ENCODE peak calls at places on chromosomes 1 and 21, in seven cellular contexts. One of them, this sample, is unnamed.

GRCh38 chr1:218297867-218298266 is 12.8 kb downstream of the RRP15 start:
- DNase-seq in BE2C: no peak
- DNase-seq in mesenchymal stem cell: no peak
- DNase-seq in fibroblast of the aortic adventitia: peak
- DNase-seq in GM06990: no peak
- DNase-seq in left ventricle myocardium inferior: no peak
- DNase-seq in BJ: no peak
- DNase-seq in this sample: no peak

GRCh38 chr1:10779201-10779600 is 17.2 kb downstream of the CASZ1 start:
- DNase-seq in BJ: no peak
- DNase-seq in GM06990: no peak
- DNase-seq in fibroblast of the aortic adventitia: no peak
- DNase-seq in mesenchymal stem cell: no peak
- DNase-seq in BE2C: no peak
- DNase-seq in left ventricle myocardium inferior: no peak
- DNase-seq in this sample: no peak

GRCh38 chr1:31432592-31433395 is 19.8 kb downstream of the SERINC2 start:
- DNase-seq in GM06990: no peak
- DNase-seq in BE2C: no peak
- DNase-seq in fibroblast of the aortic adventitia: no peak
- DNase-seq in left ventricle myocardium inferior: no peak
- DNase-seq in BJ: no peak
- DNase-seq in mesenchymal stem cell: no peak
- DNase-seq in this sample: no peak

GRCh38 chr1:54846716-54847284 is 40.2 kb downstream of the DHCR24 start:
- DNase-seq in GM06990: no peak
- DNase-seq in BE2C: no peak
- DNase-seq in BJ: no peak
- DNase-seq in mesenchymal stem cell: no peak
- DNase-seq in left ventricle myocardium inferior: no peak
- DNase-seq in fibroblast of the aortic adventitia: no peak
- DNase-seq in this sample: no peak

GRCh38 chr1:59765036-59765730 is 49.6 kb upstream of the HOOK1 start:
- DNase-seq in GM06990: no peak
- DNase-seq in left ventricle myocardium inferior: no peak
- DNase-seq in mesenchymal stem cell: no peak
- DNase-seq in fibroblast of the aortic adventitia: no peak
- DNase-seq in BE2C: peak
- DNase-seq in BJ: no peak
- DNase-seq in this sample: no peak

GRCh38 chr1:91846007-91846620 is 39.8 kb downstream of the TGFBR3 start:
- DNase-seq in BJ: no peak
- DNase-seq in BE2C: peak
- DNase-seq in left ventricle myocardium inferior: no peak
- DNase-seq in mesenchymal stem cell: peak
- DNase-seq in fibroblast of the aortic adventitia: peak
- DNase-seq in GM06990: no peak
- DNase-seq in this sample: no peak

GRCh38 chr1:235767795-235768194 is 98.9 kb downstream of the LYST start:
- DNase-seq in BJ: no peak
- DNase-seq in BE2C: no peak
- DNase-seq in mesenchymal stem cell: no peak
- DNase-seq in fibroblast of the aortic adventitia: no peak
- DNase-seq in left ventricle myocardium inferior: no peak
- DNase-seq in GM06990: peak
- DNase-seq in this sample: no peak

GRCh38 chr1:164452549-164452948 is 106.4 kb upstream of the PBX1 start:
- DNase-seq in mesenchymal stem cell: no peak
- DNase-seq in left ventricle myocardium inferior: no peak
- DNase-seq in BJ: no peak
- DNase-seq in fibroblast of the aortic adventitia: no peak
- DNase-seq in GM06990: no peak
- DNase-seq in BE2C: no peak
- DNase-seq in this sample: no peak

GRCh38 chr1:246081856-246082668 is 425.0 kb downstream of the SMYD3 start:
- DNase-seq in BE2C: no peak
- DNase-seq in fibroblast of the aortic adventitia: no peak
- DNase-seq in GM06990: no peak
- DNase-seq in mesenchymal stem cell: no peak
- DNase-seq in left ventricle myocardium inferior: no peak
- DNase-seq in BJ: no peak
- DNase-seq in this sample: no peak

GRCh38 chr1:84504580-84505021 is 1.6 kb upstream of the SPATA1 start:
- DNase-seq in mesenchymal stem cell: peak
- DNase-seq in BJ: no peak
- DNase-seq in left ventricle myocardium inferior: no peak
- DNase-seq in fibroblast of the aortic adventitia: peak
- DNase-seq in BE2C: no peak
- DNase-seq in GM06990: no peak
- DNase-seq in this sample: no peak

GRCh38 chr1:12057382-12057781 is 5.7 kb upstream of the TNFRSF8 start:
- DNase-seq in GM06990: no peak
- DNase-seq in BJ: no peak
- DNase-seq in mesenchymal stem cell: no peak
- DNase-seq in fibroblast of the aortic adventitia: no peak
- DNase-seq in left ventricle myocardium inferior: no peak
- DNase-seq in BE2C: no peak
- DNase-seq in this sample: no peak

GRCh38 chr1:91243171-91243570 is 161.5 kb downstream of the HFM1 start:
- DNase-seq in mesenchymal stem cell: no peak
- DNase-seq in BE2C: no peak
- DNase-seq in BJ: no peak
- DNase-seq in fibroblast of the aortic adventitia: no peak
- DNase-seq in left ventricle myocardium inferior: no peak
- DNase-seq in GM06990: no peak
- DNase-seq in this sample: no peak

GRCh38 chr1:209626633-209627348 is 25.4 kb downstream of the LAMB3 start:
- DNase-seq in mesenchymal stem cell: no peak
- DNase-seq in fibroblast of the aortic adventitia: no peak
- DNase-seq in left ventricle myocardium inferior: no peak
- DNase-seq in BE2C: no peak
- DNase-seq in GM06990: no peak
- DNase-seq in BJ: no peak
- DNase-seq in this sample: no peak

GRCh38 chr1:241771117-241771516 is 76.9 kb upstream of the EXO1 start:
- DNase-seq in fibroblast of the aortic adventitia: no peak
- DNase-seq in mesenchymal stem cell: no peak
- DNase-seq in left ventricle myocardium inferior: no peak
- DNase-seq in BJ: no peak
- DNase-seq in BE2C: no peak
- DNase-seq in GM06990: no peak
- DNase-seq in this sample: no peak

GRCh38 chr21:46097826-46098286 is at the start of gene COL6A2:
- DNase-seq in left ventricle myocardium inferior: peak
- DNase-seq in GM06990: no peak
- DNase-seq in BJ: no peak
- DNase-seq in fibroblast of the aortic adventitia: peak
- DNase-seq in BE2C: peak
- DNase-seq in mesenchymal stem cell: peak
- DNase-seq in this sample: peak

GRCh38 chr1:152942161-152942560 is 4.8 kb upstream of the SPRR5 start:
- DNase-seq in BJ: no peak
- DNase-seq in mesenchymal stem cell: no peak
- DNase-seq in GM06990: no peak
- DNase-seq in fibroblast of the aortic adventitia: no peak
- DNase-seq in left ventricle myocardium inferior: no peak
- DNase-seq in BE2C: no peak
- DNase-seq in this sample: no peak

GRCh38 chr1:228015276-228016180 is 8.7 kb downstream of the WNT3A start:
- DNase-seq in GM06990: no peak
- DNase-seq in mesenchymal stem cell: no peak
- DNase-seq in fibroblast of the aortic adventitia: peak
- DNase-seq in BJ: peak
- DNase-seq in left ventricle myocardium inferior: peak
- DNase-seq in BE2C: no peak
- DNase-seq in this sample: no peak

GRCh38 chr1:92169606-92170005 is 48.1 kb upstream of the C1orf146 start:
- DNase-seq in GM06990: no peak
- DNase-seq in mesenchymal stem cell: no peak
- DNase-seq in BE2C: no peak
- DNase-seq in fibroblast of the aortic adventitia: no peak
- DNase-seq in left ventricle myocardium inferior: no peak
- DNase-seq in BJ: no peak
- DNase-seq in this sample: no peak

DNA sequence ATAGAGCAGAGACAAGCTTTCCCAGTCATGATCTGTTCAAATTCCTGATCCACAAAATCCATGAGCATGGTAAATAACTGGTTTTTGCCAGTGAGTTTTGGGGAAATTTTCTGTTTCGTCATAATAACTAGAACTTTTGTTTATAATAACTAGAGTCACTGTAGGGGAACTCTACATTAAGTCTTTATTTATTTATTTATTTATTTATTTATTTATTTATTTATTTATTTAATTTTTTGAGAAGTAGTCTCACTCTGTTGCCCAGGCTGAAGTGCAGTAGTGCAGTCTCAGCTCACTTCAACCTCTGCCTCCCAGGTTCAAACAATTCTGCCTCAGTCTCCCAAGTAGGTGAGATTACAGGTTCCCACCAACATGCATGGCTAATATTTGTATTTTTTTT is 1106.8 kb downstream of the AMY1C start:
- DNase-seq in BJ: no peak
- DNase-seq in BE2C: no peak
- DNase-seq in fibroblast of the aortic adventitia: no peak
- DNase-seq in left ventricle myocardium inferior: no peak
- DNase-seq in GM06990: no peak
- DNase-seq in mesenchymal stem cell: no peak
- DNase-seq in this sample: no peak
- H3K4me3 ChIP-seq in BJ: no peak
- H3K4me3 ChIP-seq in BE2C: no peak
- H3K4me3 ChIP-seq in fibroblast of the aortic adventitia: no peak
- H3K4me3 ChIP-seq in left ventricle myocardium inferior: no peak
- H3K4me3 ChIP-seq in GM06990: no peak
- H3K4me3 ChIP-seq in mesenchymal stem cell: no peak
- H3K4me3 ChIP-seq in this sample: no peak

DNA sequence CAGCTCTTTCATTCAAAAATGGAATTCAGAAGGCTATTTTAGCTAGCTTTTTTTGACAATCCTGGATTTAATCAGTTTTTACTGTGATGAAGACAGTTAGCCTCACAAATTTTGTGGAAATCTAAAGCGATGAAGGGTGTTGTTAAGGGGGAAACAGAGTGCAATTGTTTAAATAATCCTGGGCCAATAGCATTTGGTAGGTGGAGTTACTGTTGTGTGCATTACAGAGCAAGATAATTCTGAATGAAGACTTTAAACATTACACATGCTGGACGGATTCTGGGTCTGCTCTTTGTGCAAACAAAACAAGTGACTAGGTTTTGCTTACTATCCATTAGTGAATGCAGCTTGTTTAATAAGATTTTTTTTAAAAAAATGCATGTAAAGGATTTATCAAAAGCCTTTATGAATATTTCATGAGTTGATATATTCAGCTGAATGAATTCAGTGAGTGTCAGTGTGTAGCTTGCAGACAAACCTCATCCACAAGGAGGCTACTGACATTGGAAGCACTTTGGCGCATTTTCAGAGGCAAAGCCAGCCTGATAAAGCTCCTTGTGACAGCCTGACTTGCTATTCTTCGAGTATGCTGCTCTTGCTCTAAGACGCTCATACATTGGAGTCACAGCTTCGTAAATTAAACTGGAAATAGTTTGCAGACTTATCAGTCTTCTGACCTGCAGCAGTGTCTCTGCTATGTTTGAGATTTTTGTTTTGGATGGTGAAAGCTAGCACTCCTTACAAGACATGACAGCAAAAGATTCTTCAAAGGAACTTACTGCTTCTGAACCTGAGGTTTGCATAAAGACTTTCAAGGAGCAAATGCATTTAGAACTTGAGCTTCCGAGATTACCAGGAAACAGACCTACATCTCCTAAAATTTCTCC is 199.7 kb downstream of the PDE4B start:
- DNase-seq in left ventricle myocardium inferior: no peak
- DNase-seq in fibroblast of the aortic adventitia: peak
- DNase-seq in mesenchymal stem cell: no peak
- DNase-seq in BJ: no peak
- DNase-seq in BE2C: peak
- DNase-seq in GM06990: no peak
- DNase-seq in this sample: no peak
- H3K4me3 ChIP-seq in left ventricle myocardium inferior: no peak
- H3K4me3 ChIP-seq in fibroblast of the aortic adventitia: no peak
- H3K4me3 ChIP-seq in mesenchymal stem cell: no peak
- H3K4me3 ChIP-seq in BJ: no peak
- H3K4me3 ChIP-seq in BE2C: peak
- H3K4me3 ChIP-seq in GM06990: no peak
- H3K4me3 ChIP-seq in this sample: no peak

DNA sequence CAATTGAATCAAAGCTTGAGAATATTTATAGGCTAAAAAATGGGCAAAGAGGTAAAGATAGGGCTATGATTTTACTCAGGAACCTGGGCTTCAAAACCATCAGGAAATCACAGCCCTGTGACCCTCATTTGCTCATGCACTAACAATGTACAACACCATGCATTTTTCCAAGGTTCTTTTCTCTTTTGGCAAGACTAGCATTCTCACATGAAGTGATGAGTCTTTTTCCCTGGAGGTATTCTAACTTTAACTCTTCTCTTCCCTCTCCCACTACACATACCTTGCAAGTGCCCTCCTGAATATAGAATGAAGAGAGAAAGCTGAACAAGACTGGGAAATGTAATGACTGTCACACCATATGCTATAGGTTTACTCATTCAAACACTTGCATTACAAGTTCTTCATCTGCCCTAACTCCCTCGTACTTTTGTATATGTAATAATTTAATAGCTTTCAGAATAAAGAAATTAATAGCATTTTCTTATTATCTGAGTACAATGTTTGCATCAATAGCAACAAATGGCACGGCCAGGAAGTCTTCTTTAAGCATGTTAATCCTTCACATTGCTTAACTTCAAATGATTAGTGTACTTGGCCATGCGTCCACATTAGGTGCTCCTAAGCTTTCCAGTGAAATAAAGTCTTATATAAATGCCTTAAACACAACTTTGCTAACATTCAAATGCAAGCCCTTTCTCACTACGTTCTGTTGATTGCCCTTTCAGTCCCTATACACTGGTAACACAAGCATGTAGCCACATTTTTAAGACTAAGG is 1.8 kb downstream of the NIBAN1 start:
- DNase-seq in mesenchymal stem cell: peak
- DNase-seq in fibroblast of the aortic adventitia: peak
- DNase-seq in GM06990: no peak
- DNase-seq in left ventricle myocardium inferior: no peak
- DNase-seq in BJ: no peak
- DNase-seq in BE2C: no peak
- DNase-seq in this sample: no peak
- H3K4me3 ChIP-seq in mesenchymal stem cell: peak
- H3K4me3 ChIP-seq in fibroblast of the aortic adventitia: peak
- H3K4me3 ChIP-seq in GM06990: peak
- H3K4me3 ChIP-seq in left ventricle myocardium inferior: peak
- H3K4me3 ChIP-seq in BJ: peak
- H3K4me3 ChIP-seq in BE2C: no peak
- H3K4me3 ChIP-seq in this sample: peak

DNA sequence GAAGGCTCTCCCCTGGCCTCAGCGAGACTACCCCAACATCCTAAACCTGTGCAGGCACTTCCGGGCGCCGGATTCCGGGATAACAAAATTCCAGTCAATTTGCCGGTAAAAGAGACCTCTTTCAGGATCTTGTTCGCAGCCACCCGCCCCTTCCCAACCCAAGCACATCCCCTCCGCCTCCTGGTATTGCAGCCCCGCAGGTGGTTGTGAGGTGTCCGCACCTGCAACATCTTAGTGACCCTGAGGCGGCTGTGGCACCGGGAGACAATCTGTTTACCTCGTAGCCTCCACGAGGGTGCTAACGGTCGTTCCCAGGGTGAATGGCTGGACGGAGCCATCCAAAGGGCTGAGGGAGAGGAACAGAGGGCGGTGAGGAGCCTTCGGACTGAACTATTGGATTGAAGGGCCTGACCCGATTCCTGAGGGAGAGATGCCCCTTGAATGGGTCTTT is 2.1 kb downstream of the NR5A2 start:
- DNase-seq in mesenchymal stem cell: no peak
- DNase-seq in fibroblast of the aortic adventitia: no peak
- DNase-seq in GM06990: no peak
- DNase-seq in left ventricle myocardium inferior: no peak
- DNase-seq in BE2C: no peak
- DNase-seq in BJ: no peak
- DNase-seq in this sample: no peak
- H3K4me3 ChIP-seq in mesenchymal stem cell: peak
- H3K4me3 ChIP-seq in fibroblast of the aortic adventitia: peak
- H3K4me3 ChIP-seq in GM06990: no peak
- H3K4me3 ChIP-seq in left ventricle myocardium inferior: peak
- H3K4me3 ChIP-seq in BE2C: no peak
- H3K4me3 ChIP-seq in BJ: no peak
- H3K4me3 ChIP-seq in this sample: no peak

This sample was measured in CD4-positive, alpha-beta memory T cell.